ENCODE peak calls at places on chromosomes 13 and 19, in six cellular contexts. One of them, this sample, is unnamed.
A peak's percentile ranks its signal among the peaks of the same experiment; 100 is the strongest.

GRCh38 chr13:39682788-39683187 is 27.3 kb downstream of the COG6 start:
- DNase-seq in iris pigment epithelial cell: peak; percentile 8
- DNase-seq in NCI-H345: no peak
- DNase-seq in NCI-H1436 treated with DMSO at 0.1 percent for 48 hours: no peak
- DNase-seq in NCI-H774: no peak
- DNase-seq in stimulated activated CD8-positive, alpha-beta memory T cell treated with anti-CD3 and anti-CD28 coated beads, Interleukin-4, amount 100 ng/mL, for 24 hours: no peak
- DNase-seq in this sample: no peak

GRCh38 chr19:48856921-48857320 is 11.5 kb downstream of the PLEKHA4 start:
- DNase-seq in iris pigment epithelial cell: no peak
- DNase-seq in NCI-H345: no peak
- DNase-seq in NCI-H1436 treated with DMSO at 0.1 percent for 48 hours: no peak
- DNase-seq in NCI-H774: no peak
- DNase-seq in stimulated activated CD8-positive, alpha-beta memory T cell treated with anti-CD3 and anti-CD28 coated beads, Interleukin-4, amount 100 ng/mL, for 24 hours: no peak
- DNase-seq in this sample: no peak

GRCh38 chr19:46945668-46946067 is 74.0 kb upstream of the NPAS1 start:
- DNase-seq in iris pigment epithelial cell: no peak
- DNase-seq in NCI-H345: no peak
- DNase-seq in NCI-H1436 treated with DMSO at 0.1 percent for 48 hours: no peak
- DNase-seq in NCI-H774: no peak
- DNase-seq in stimulated activated CD8-positive, alpha-beta memory T cell treated with anti-CD3 and anti-CD28 coated beads, Interleukin-4, amount 100 ng/mL, for 24 hours: no peak
- DNase-seq in this sample: no peak

GRCh38 chr13:50526771-50527567 is 316.5 kb downstream of the DLEU7 start:
- DNase-seq in iris pigment epithelial cell: no peak
- DNase-seq in NCI-H345: peak; percentile 26
- DNase-seq in NCI-H1436 treated with DMSO at 0.1 percent for 48 hours: no peak
- DNase-seq in NCI-H774: no peak
- DNase-seq in stimulated activated CD8-positive, alpha-beta memory T cell treated with anti-CD3 and anti-CD28 coated beads, Interleukin-4, amount 100 ng/mL, for 24 hours: no peak
- DNase-seq in this sample: no peak

GRCh38 chr19:41321600-41322270 is 11.8 kb downstream of the CCDC97 start:
- DNase-seq in iris pigment epithelial cell: peak; percentile 74
- DNase-seq in NCI-H345: no peak
- DNase-seq in NCI-H1436 treated with DMSO at 0.1 percent for 48 hours: no peak
- DNase-seq in NCI-H774: no peak
- DNase-seq in stimulated activated CD8-positive, alpha-beta memory T cell treated with anti-CD3 and anti-CD28 coated beads, Interleukin-4, amount 100 ng/mL, for 24 hours: no peak
- DNase-seq in this sample: peak; percentile 64

GRCh38 chr13:109152941-109153340 is 523.5 kb downstream of the MYO16 start:
- DNase-seq in iris pigment epithelial cell: peak; percentile 29
- DNase-seq in NCI-H345: no peak
- DNase-seq in NCI-H1436 treated with DMSO at 0.1 percent for 48 hours: no peak
- DNase-seq in NCI-H774: no peak
- DNase-seq in stimulated activated CD8-positive, alpha-beta memory T cell treated with anti-CD3 and anti-CD28 coated beads, Interleukin-4, amount 100 ng/mL, for 24 hours: no peak
- DNase-seq in this sample: no peak

GRCh38 chr13:71674776-71675352 is 192.1 kb downstream of the DACH1 start:
- DNase-seq in iris pigment epithelial cell: no peak
- DNase-seq in NCI-H345: no peak
- DNase-seq in NCI-H1436 treated with DMSO at 0.1 percent for 48 hours: no peak
- DNase-seq in NCI-H774: no peak
- DNase-seq in stimulated activated CD8-positive, alpha-beta memory T cell treated with anti-CD3 and anti-CD28 coated beads, Interleukin-4, amount 100 ng/mL, for 24 hours: no peak
- DNase-seq in this sample: no peak

GRCh38 chr19:7471696-7472620 is 16.9 kb downstream of the PEX11G start:
- DNase-seq in iris pigment epithelial cell: peak; percentile 29
- DNase-seq in NCI-H345: no peak
- DNase-seq in NCI-H1436 treated with DMSO at 0.1 percent for 48 hours: no peak
- DNase-seq in NCI-H774: no peak
- DNase-seq in stimulated activated CD8-positive, alpha-beta memory T cell treated with anti-CD3 and anti-CD28 coated beads, Interleukin-4, amount 100 ng/mL, for 24 hours: no peak
- DNase-seq in this sample: no peak

GRCh38 chr13:112074139-112074710 is 7.3 kb downstream of the SOX1 start:
- DNase-seq in iris pigment epithelial cell: no peak
- DNase-seq in NCI-H345: no peak
- DNase-seq in NCI-H1436 treated with DMSO at 0.1 percent for 48 hours: no peak
- DNase-seq in NCI-H774: peak; percentile 91
- DNase-seq in stimulated activated CD8-positive, alpha-beta memory T cell treated with anti-CD3 and anti-CD28 coated beads, Interleukin-4, amount 100 ng/mL, for 24 hours: no peak
- DNase-seq in this sample: no peak

GRCh38 chr13:110244926-110245325 is 62.0 kb downstream of the COL4A1 start:
- DNase-seq in iris pigment epithelial cell: no peak
- DNase-seq in NCI-H345: no peak
- DNase-seq in NCI-H1436 treated with DMSO at 0.1 percent for 48 hours: no peak
- DNase-seq in NCI-H774: no peak
- DNase-seq in stimulated activated CD8-positive, alpha-beta memory T cell treated with anti-CD3 and anti-CD28 coated beads, Interleukin-4, amount 100 ng/mL, for 24 hours: no peak
- DNase-seq in this sample: no peak

GRCh38 chr19:35911790-35912189 is 3.7 kb upstream of the TYROBP start:
- DNase-seq in iris pigment epithelial cell: no peak
- DNase-seq in NCI-H345: peak; percentile 14
- DNase-seq in NCI-H1436 treated with DMSO at 0.1 percent for 48 hours: no peak
- DNase-seq in NCI-H774: no peak
- DNase-seq in stimulated activated CD8-positive, alpha-beta memory T cell treated with anti-CD3 and anti-CD28 coated beads, Interleukin-4, amount 100 ng/mL, for 24 hours: no peak
- DNase-seq in this sample: no peak

GRCh38 chr13:85558118-85558517 is 241.1 kb downstream of the SLITRK6 start:
- DNase-seq in iris pigment epithelial cell: no peak
- DNase-seq in NCI-H345: no peak
- DNase-seq in NCI-H1436 treated with DMSO at 0.1 percent for 48 hours: no peak
- DNase-seq in NCI-H774: no peak
- DNase-seq in stimulated activated CD8-positive, alpha-beta memory T cell treated with anti-CD3 and anti-CD28 coated beads, Interleukin-4, amount 100 ng/mL, for 24 hours: no peak
- DNase-seq in this sample: no peak

GRCh38 chr13:22505489-22505888 is 675.3 kb upstream of the SGCG start:
- DNase-seq in iris pigment epithelial cell: peak; percentile 34
- DNase-seq in NCI-H345: no peak
- DNase-seq in NCI-H1436 treated with DMSO at 0.1 percent for 48 hours: no peak
- DNase-seq in NCI-H774: no peak
- DNase-seq in stimulated activated CD8-positive, alpha-beta memory T cell treated with anti-CD3 and anti-CD28 coated beads, Interleukin-4, amount 100 ng/mL, for 24 hours: no peak
- DNase-seq in this sample: no peak

GRCh38 chr19:32392946-32393345 is 12.6 kb upstream of the DPY19L3 start:
- DNase-seq in iris pigment epithelial cell: no peak
- DNase-seq in NCI-H345: no peak
- DNase-seq in NCI-H1436 treated with DMSO at 0.1 percent for 48 hours: no peak
- DNase-seq in NCI-H774: no peak
- DNase-seq in stimulated activated CD8-positive, alpha-beta memory T cell treated with anti-CD3 and anti-CD28 coated beads, Interleukin-4, amount 100 ng/mL, for 24 hours: no peak
- DNase-seq in this sample: no peak

GRCh38 chr19:46634656-46635218 is 1.3 kb downstream of the GNG8 start:
- DNase-seq in iris pigment epithelial cell: no peak
- DNase-seq in NCI-H345: peak; percentile 55
- DNase-seq in NCI-H1436 treated with DMSO at 0.1 percent for 48 hours: peak; percentile 34
- DNase-seq in NCI-H774: no peak
- DNase-seq in stimulated activated CD8-positive, alpha-beta memory T cell treated with anti-CD3 and anti-CD28 coated beads, Interleukin-4, amount 100 ng/mL, for 24 hours: no peak
- DNase-seq in this sample: no peak